ENCODE peak calls at places on chromosomes 4 and X, in four cellular contexts. One of them, this sample, is unnamed. For H3K4me1, the result is how much of the 10 kb centered on the place peaks cover.

GRCh38 chrX:155666741-155667140 is 54.0 kb upstream of the TMLHE start:
- DNase-seq in PC-3: no peak
- DNase-seq in MM.1S: no peak
- DNase-seq in fibroblast of lung: no peak
- DNase-seq in this sample: no peak

GRCh38 chrX:41512394-41512793 is 65.3 kb downstream of the NYX start:
- DNase-seq in MM.1S: peak
- DNase-seq in fibroblast of lung: no peak
- DNase-seq in PC-3: no peak
- DNase-seq in this sample: no peak

GRCh38 chr4:6527259-6527658 is 47.7 kb upstream of the MAN2B2 start:
- DNase-seq in PC-3: no peak
- DNase-seq in fibroblast of lung: no peak
- DNase-seq in MM.1S: no peak
- DNase-seq in this sample: no peak

GRCh38 chr4:5399790-5400421 is 308.5 kb downstream of the EVC2 start:
- DNase-seq in fibroblast of lung: peak
- DNase-seq in MM.1S: peak
- DNase-seq in PC-3: peak
- DNase-seq in this sample: no peak

GRCh38 chr4:7358100-7358735 is 76.5 kb downstream of the PSAPL1 start:
- DNase-seq in fibroblast of lung: peak
- DNase-seq in PC-3: peak
- DNase-seq in MM.1S: no peak
- DNase-seq in this sample: no peak

GRCh38 chr4:18278244-18278643 is 256.7 kb upstream of the LCORL start:
- DNase-seq in PC-3: no peak
- DNase-seq in fibroblast of lung: no peak
- DNase-seq in MM.1S: peak
- DNase-seq in this sample: no peak

GRCh38 chr4:105619193-105619931 is 66.9 kb downstream of the ARHGEF38 start:
- DNase-seq in fibroblast of lung: peak
- DNase-seq in MM.1S: no peak
- DNase-seq in PC-3: peak
- DNase-seq in this sample: peak

GRCh38 chrX:2434270-2434669 is 66.5 kb downstream of the DHRSX start:
- DNase-seq in MM.1S: no peak
- DNase-seq in fibroblast of lung: no peak
- DNase-seq in PC-3: no peak
- DNase-seq in this sample: no peak

GRCh38 chr4:7383251-7383650 is 51.5 kb downstream of the PSAPL1 start:
- DNase-seq in MM.1S: no peak
- DNase-seq in PC-3: no peak
- DNase-seq in fibroblast of lung: no peak
- DNase-seq in this sample: peak

GRCh38 chr4:63717384-63717783 is 691.9 kb downstream of the TECRL start:
- DNase-seq in MM.1S: peak
- DNase-seq in fibroblast of lung: no peak
- DNase-seq in PC-3: peak
- DNase-seq in this sample: no peak

GRCh38 chr4:7448036-7448435 is 13.3 kb upstream of the PSAPL1 start:
- DNase-seq in fibroblast of lung: no peak
- DNase-seq in MM.1S: no peak
- DNase-seq in PC-3: no peak
- DNase-seq in this sample: no peak

GRCh38 chr4:76665139-76665538 is 230.1 kb downstream of the SHROOM3 start:
- DNase-seq in MM.1S: no peak
- DNase-seq in PC-3: peak
- DNase-seq in fibroblast of lung: no peak
- DNase-seq in this sample: no peak

GRCh38 chrX:3160771-3161170 is 119.5 kb downstream of the ARSF start:
- DNase-seq in PC-3: no peak
- DNase-seq in fibroblast of lung: no peak
- DNase-seq in MM.1S: no peak
- DNase-seq in this sample: no peak

GRCh38 chrX:15854712-15855561 is at the start of gene AP1S2:
- DNase-seq in PC-3: peak
- DNase-seq in MM.1S: peak
- DNase-seq in fibroblast of lung: peak
- DNase-seq in this sample: peak

GRCh38 chrX:139194571-139195280 is 335.8 kb upstream of the F9 start:
- DNase-seq in MM.1S: peak
- DNase-seq in PC-3: peak
- DNase-seq in fibroblast of lung: no peak
- DNase-seq in this sample: no peak

GRCh38 chrX:119698835-119699234 is 5.9 kb upstream of the SEPTIN6 start:
- DNase-seq in fibroblast of lung: peak
- DNase-seq in MM.1S: peak
- DNase-seq in PC-3: peak
- DNase-seq in this sample: no peak

GRCh38 chr4:17230727-17231126 is 281.2 kb downstream of the QDPR start:
- DNase-seq in fibroblast of lung: no peak
- DNase-seq in PC-3: peak
- DNase-seq in MM.1S: no peak
- DNase-seq in this sample: no peak

GRCh38 chr4:30837131-30837539 is 117.0 kb downstream of the PCDH7 start:
- DNase-seq in fibroblast of lung: no peak
- DNase-seq in MM.1S: no peak
- DNase-seq in PC-3: no peak
- DNase-seq in this sample: no peak

GRCh38 chr4:183402771-183403170 is 41.7 kb upstream of the CDKN2AIP start:
- DNase-seq in MM.1S: no peak
- DNase-seq in PC-3: peak
- DNase-seq in fibroblast of lung: no peak
- DNase-seq in this sample: no peak

GRCh38 chr4:93184093-93184492 is 644.5 kb upstream of the ATOH1 start:
- DNase-seq in fibroblast of lung: no peak
- DNase-seq in PC-3: no peak
- DNase-seq in MM.1S: no peak
- DNase-seq in this sample: no peak

GRCh38 chrX:46704767-46705386 is 54.0 kb downstream of the SLC9A7 start:
- DNase-seq in fibroblast of lung: no peak
- DNase-seq in PC-3: no peak
- DNase-seq in MM.1S: no peak
- DNase-seq in this sample: no peak

GRCh38 chrX:67546496-67547423 is 2.9 kb downstream of the AR start:
- DNase-seq in MM.1S: no peak
- DNase-seq in PC-3: no peak
- DNase-seq in fibroblast of lung: no peak
- DNase-seq in this sample: no peak

GRCh38 chrX:48752498-48752897 is 9.0 kb upstream of the GLOD5 start:
- DNase-seq in MM.1S: no peak
- DNase-seq in fibroblast of lung: no peak
- DNase-seq in PC-3: peak
- DNase-seq in this sample: no peak

GRCh38 chrX:18885317-18886004 is 98.5 kb downstream of the PHKA2 start:
- DNase-seq in fibroblast of lung: peak
- DNase-seq in PC-3: no peak
- DNase-seq in MM.1S: peak
- DNase-seq in this sample: no peak

GRCh38 chr4:100062921-100063320 is 112.8 kb upstream of the H2AZ1 start:
- DNase-seq in PC-3: peak
- DNase-seq in MM.1S: no peak
- DNase-seq in fibroblast of lung: no peak
- DNase-seq in this sample: no peak

GRCh38 chr4:187283306-187283705 is 559.6 kb upstream of the FAT1 start:
- DNase-seq in PC-3: no peak
- DNase-seq in fibroblast of lung: peak
- DNase-seq in MM.1S: no peak
- DNase-seq in this sample: no peak

GRCh38 chr4:170088686-170089085 is 1.1 kb downstream of the AADAT start:
- DNase-seq in fibroblast of lung: peak
- DNase-seq in PC-3: no peak
- DNase-seq in MM.1S: no peak
- DNase-seq in this sample: no peak

GRCh38 chr4:17636696-17637351 is 22.4 kb downstream of the MED28 start:
- DNase-seq in fibroblast of lung: peak
- DNase-seq in PC-3: peak
- DNase-seq in MM.1S: peak
- DNase-seq in this sample: peak

GRCh38 chrX:108264376-108264775 is 172.8 kb downstream of the ATG4A start:
- DNase-seq in PC-3: no peak
- DNase-seq in fibroblast of lung: no peak
- DNase-seq in MM.1S: no peak
- DNase-seq in this sample: no peak

GRCh38 chrX:129637217-129638109 is 17.3 kb downstream of the APLN start:
- DNase-seq in PC-3: peak
- DNase-seq in MM.1S: peak
- DNase-seq in fibroblast of lung: peak
- DNase-seq in this sample: peak

GRCh38 chrX:41921492-41922124 is 1.7 kb downstream of the CASK start:
- DNase-seq in PC-3: peak
- DNase-seq in fibroblast of lung: peak
- DNase-seq in MM.1S: peak
- DNase-seq in this sample: peak

GRCh38 chr4:10456270-10457254 is 664 bp downstream of the ZNF518B start:
- DNase-seq in fibroblast of lung: peak
- DNase-seq in PC-3: peak
- DNase-seq in MM.1S: peak
- DNase-seq in this sample: peak

DNA sequence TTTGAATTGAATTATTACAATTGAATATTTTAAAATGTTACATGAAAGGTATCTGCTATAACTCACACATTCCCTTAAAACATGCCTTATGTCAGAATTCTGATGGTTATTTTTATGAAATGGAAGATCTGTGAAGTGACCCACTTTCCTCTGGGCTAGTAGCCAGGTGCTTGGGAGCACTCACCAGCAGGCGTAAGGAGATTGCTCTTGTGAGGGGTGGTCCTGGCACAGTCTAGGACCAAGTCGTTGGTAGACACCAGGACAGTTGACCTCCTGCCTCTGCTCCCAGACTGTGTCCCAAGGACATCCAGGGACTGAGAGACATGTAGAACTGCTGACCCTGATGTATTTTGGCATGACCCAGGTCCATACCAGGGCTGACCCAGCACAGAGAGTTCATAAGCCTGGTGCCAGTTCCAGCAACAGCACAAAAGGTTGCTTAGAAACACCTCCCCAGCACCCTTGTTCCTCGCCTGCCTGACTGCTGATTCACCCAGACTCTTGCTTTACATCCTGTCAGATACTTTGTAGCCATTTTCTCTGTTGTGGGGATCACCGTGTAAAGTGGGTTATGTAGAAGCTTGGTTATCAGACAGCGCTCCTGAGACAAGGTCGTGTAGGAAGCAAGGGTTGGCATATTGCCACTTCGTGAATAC is 48.5 kb downstream of the NELFA start:
- DNase-seq in PC-3: no peak
- DNase-seq in fibroblast of lung: no peak
- DNase-seq in MM.1S: no peak
- DNase-seq in this sample: no peak
- H3K4me1 ChIP-seq in PC-3: under half
- H3K4me1 ChIP-seq in fibroblast of lung: under half
- H3K4me1 ChIP-seq in MM.1S: under half
- H3K4me1 ChIP-seq in this sample: under half

DNA sequence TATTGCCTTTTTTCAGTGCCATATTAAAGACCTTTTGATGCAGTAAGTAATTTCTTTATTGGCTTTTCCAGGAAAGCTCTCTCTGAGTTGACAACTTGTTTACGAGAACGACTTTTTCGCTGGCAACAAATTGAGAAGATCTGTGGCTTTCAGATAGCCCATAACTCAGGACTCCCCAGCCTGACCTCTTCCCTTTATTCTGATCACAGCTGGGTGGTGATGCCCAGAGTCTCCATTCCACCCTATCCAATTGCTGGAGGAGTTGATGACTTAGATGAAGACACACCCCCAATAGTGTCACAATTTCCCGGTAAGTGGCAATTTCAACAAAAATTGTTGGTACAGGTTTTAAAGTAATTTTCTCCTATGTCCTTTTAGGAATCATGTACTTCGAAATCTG is 148.1 kb downstream of the STIM2 start:
- DNase-seq in MM.1S: no peak
- DNase-seq in PC-3: no peak
- DNase-seq in fibroblast of lung: no peak
- DNase-seq in this sample: no peak
- H3K4me1 ChIP-seq in MM.1S: under half
- H3K4me1 ChIP-seq in PC-3: half or more
- H3K4me1 ChIP-seq in fibroblast of lung: under half
- H3K4me1 ChIP-seq in this sample: under half

GRCh38 chr4:57099363-57099762 is 10.8 kb downstream of the IGFBP7 start:
- DNase-seq in MM.1S: no peak
- DNase-seq in fibroblast of lung: no peak
- DNase-seq in PC-3: no peak
- DNase-seq in this sample: no peak
- H3K4me1 ChIP-seq in MM.1S: under half
- H3K4me1 ChIP-seq in fibroblast of lung: under half
- H3K4me1 ChIP-seq in PC-3: under half
- H3K4me1 ChIP-seq in this sample: half or more

GRCh38 chr4:82642321-82642720 is 80.5 kb upstream of the TMEM150C start:
- DNase-seq in PC-3: no peak
- DNase-seq in MM.1S: no peak
- DNase-seq in fibroblast of lung: no peak
- DNase-seq in this sample: no peak

GRCh38 chr4:82648356-82648755 is 86.6 kb upstream of the TMEM150C start:
- DNase-seq in fibroblast of lung: no peak
- DNase-seq in MM.1S: no peak
- DNase-seq in PC-3: peak
- DNase-seq in this sample: no peak

GRCh38 chr4:82645868-82646267 is 84.1 kb upstream of the TMEM150C start:
- DNase-seq in MM.1S: no peak
- DNase-seq in PC-3: no peak
- DNase-seq in fibroblast of lung: no peak
- DNase-seq in this sample: no peak

GRCh38 chr4:82644731-82645126 is 82.9 kb upstream of the TMEM150C start:
- DNase-seq in fibroblast of lung: no peak
- DNase-seq in MM.1S: no peak
- DNase-seq in PC-3: no peak
- DNase-seq in this sample: no peak

DNA sequence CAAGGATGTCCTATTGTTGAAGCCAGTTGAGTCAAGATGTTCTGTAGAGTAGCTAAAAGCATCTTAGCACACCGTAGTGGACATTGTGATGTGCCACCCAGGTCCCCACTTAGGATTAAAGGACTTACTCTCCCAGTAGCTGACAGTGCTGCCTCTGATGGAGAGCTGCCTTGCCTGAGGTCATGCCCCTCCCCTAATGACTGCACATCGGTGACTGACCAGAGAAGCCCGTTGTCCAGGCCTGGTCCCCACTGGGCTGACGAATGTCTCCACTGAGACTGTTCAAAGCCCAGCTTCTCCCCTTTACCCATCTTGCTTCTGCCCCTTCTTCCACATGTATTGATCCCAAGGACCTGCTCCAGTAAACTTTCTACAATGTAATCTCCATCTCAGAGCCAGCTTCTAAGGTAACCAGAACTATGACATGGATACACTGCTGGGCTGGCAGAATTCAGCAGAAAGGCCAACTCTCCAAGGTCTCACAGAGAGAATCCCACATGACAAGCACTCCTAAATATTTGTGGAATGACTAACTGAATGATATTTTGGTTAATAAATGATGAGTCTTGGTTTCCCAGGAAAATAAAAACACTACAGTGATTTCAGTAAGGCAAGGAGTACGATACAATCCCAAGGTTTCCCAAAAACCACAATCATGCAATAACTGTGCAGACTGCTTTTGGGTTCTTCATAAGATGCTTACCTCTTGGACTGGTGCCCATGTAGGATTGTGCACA is 82.4 kb upstream of the TMEM150C start:
- DNase-seq in PC-3: peak
- DNase-seq in MM.1S: no peak
- DNase-seq in fibroblast of lung: no peak
- DNase-seq in this sample: no peak
- H3K4me1 ChIP-seq in PC-3: under half
- H3K4me1 ChIP-seq in MM.1S: under half
- H3K4me1 ChIP-seq in fibroblast of lung: under half
- H3K4me1 ChIP-seq in this sample: under half